ENCODE peak calls at places on chromosome 18, in ten cellular contexts. U is lower lobe of right lung; Y is adipocyte; L is neural progenitor cell; G is SK-N-SH; E is breast epithelium; J is uterus; N is PC-9; A is K562; X is naive thymus-derived CD4-positive, alpha-beta T cell. S is an unnamed sample.

GRCh38 chr18:61471832-61472406 is 138.7 kb downstream of the CDH20 start:
- DNase-seq in U (no peak), E (no peak), G (no peak), N (no peak), J (no peak), L (peak; percentile 75), X (no peak), Y (no peak), A (no peak), S (no peak)

GRCh38 chr18:23761941-23762340 is 72.7 kb downstream of the LAMA3 start:
- DNase-seq in N (no peak), X (no peak), G (no peak), U (no peak), J (no peak), L (no peak), A (no peak), Y (no peak), E (no peak), S (no peak)

GRCh38 chr18:44111337-44111736 is 569.4 kb upstream of the SETBP1 start:
- DNase-seq in E (no peak), U (no peak), Y (no peak), N (no peak), A (no peak), J (no peak), L (no peak), G (no peak), X (no peak), S (no peak)

GRCh38 chr18:32040936-32041335 is 22.3 kb downstream of the RNF125 start:
- DNase-seq in Y (no peak), X (peak; percentile 39), J (no peak), L (no peak), A (no peak), E (no peak), U (no peak), N (no peak), G (no peak), S (no peak)

GRCh38 chr18:6960656-6961055 is 156.9 kb downstream of the LAMA1 start:
- DNase-seq in X (no peak), A (no peak), Y (peak; percentile 51), G (no peak), N (no peak), U (no peak), J (no peak), E (no peak), L (no peak), S (no peak)

GRCh38 chr18:44500820-44501670 is 179.6 kb upstream of the SETBP1 start:
- DNase-seq in U (no peak), N (no peak), J (no peak), E (no peak), G (no peak), A (no peak), X (no peak), L (no peak), Y (no peak), S (no peak)

GRCh38 chr18:48841381-48842258 is 109.1 kb downstream of the SMAD7 start:
- DNase-seq in Y (peak; percentile 50), U (peak; percentile 88), J (no peak), N (peak; percentile 56), A (peak; percentile 54), L (no peak), E (no peak), G (peak; percentile 77), X (no peak), S (peak; percentile 58)

GRCh38 chr18:48405108-48405507 is 4.1 kb downstream of the ZBTB7C start:
- DNase-seq in A (no peak), E (no peak), N (peak; percentile 66), Y (peak; percentile 44), U (no peak), J (no peak), L (no peak), X (no peak), G (peak; percentile 33), S (no peak)

GRCh38 chr18:40531061-40531460 is 1424.0 kb upstream of the PIK3C3 start:
- DNase-seq in U (no peak), J (no peak), E (no peak), L (no peak), N (no peak), A (no peak), G (no peak), X (no peak), Y (peak; percentile 21), S (no peak)

GRCh38 chr18:3920832-3921231 is 470.9 kb downstream of the TGIF1 start:
- DNase-seq in N (no peak), E (no peak), G (no peak), U (no peak), X (no peak), J (no peak), Y (no peak), L (no peak), A (no peak), S (no peak)

GRCh38 chr18:13471971-13472628 is 253.5 kb downstream of the LDLRAD4 start:
- DNase-seq in L (peak; percentile 73), A (no peak), E (no peak), U (no peak), N (no peak), J (no peak), Y (no peak), X (no peak), G (no peak), S (no peak)

GRCh38 chr18:41982942-41983660 is 28.1 kb downstream of the PIK3C3 start:
- DNase-seq in L (no peak), U (no peak), X (no peak), G (no peak), J (no peak), Y (no peak), A (no peak), N (no peak), E (no peak), S (no peak)

DNA sequence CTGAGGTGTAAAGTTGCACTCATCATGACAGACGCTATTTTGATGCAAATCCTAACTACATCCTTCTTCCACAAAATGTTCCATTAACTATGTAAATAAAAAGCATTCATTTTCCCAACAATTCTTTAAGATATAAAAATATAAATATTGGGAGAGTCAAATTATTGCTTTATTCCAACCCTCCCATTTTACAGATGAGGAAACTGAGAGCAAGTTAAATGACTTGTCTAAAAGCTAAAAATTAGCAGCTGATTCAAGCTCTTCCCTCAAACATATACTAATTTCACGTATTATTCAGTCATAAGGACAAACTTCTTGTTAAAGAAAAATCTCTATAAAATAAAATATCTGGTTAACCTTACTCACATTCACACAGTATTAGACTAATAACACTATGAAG is 16.8 kb downstream of the KDSR start:
- DNase-seq in L (no peak), J (no peak), N (no peak), U (no peak), Y (no peak), G (no peak), A (no peak), E (no peak), X (no peak), S (no peak)
- H3K36me3 ChIP-seq in L (no peaks in the 10 kb centered on the region), J (no peaks in the 10 kb centered on the region), N (peaks cover 36% of the 10 kb centered on the region), U (peaks cover 99% of the 10 kb centered on the region), Y (peaks cover 88% of the 10 kb centered on the region), G (peaks cover 65% of the 10 kb centered on the region), A (peaks cover 50% of the 10 kb centered on the region), E (no peaks in the 10 kb centered on the region), X (peaks cover 6% of the 10 kb centered on the region), S (peaks cover 8% of the 10 kb centered on the region)

GRCh38 chr18:70110678-70111077 is 94.8 kb downstream of the RTTN start:
- DNase-seq in U (no peak), Y (no peak), A (no peak), J (no peak), L (no peak), X (no peak), G (no peak), N (no peak), E (no peak), S (no peak)

DNA sequence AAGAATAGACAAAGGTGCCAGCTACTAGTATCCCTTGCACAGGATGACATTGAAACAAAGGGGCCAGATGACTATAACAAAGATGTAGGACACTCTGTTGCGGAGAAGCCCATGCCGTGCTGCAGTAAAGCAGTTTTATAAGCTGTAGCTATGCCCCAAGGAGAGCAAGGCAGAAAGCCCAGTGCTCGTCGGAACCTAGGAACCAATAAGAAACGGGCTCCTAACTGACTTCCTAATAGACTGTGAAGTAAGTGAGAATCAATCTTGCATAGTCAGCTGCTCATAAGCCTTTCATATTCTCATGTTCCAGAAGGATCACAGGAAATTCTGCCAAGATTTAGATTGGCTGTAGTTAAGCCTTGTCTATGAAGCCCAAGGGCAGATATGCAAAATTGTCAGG is 98.5 kb downstream of the RTTN start:
- DNase-seq in J (no peak), G (no peak), E (no peak), N (no peak), X (no peak), L (no peak), Y (no peak), U (no peak), A (no peak), S (no peak)
- H3K36me3 ChIP-seq in J (no peaks in the 10 kb centered on the region), G (no peaks in the 10 kb centered on the region), E (no peaks in the 10 kb centered on the region), N (no peaks in the 10 kb centered on the region), X (peaks cover 5% of the 10 kb centered on the region), L (peaks cover 20% of the 10 kb centered on the region), Y (peaks cover 3% of the 10 kb centered on the region), U (peaks cover 43% of the 10 kb centered on the region), A (peaks cover 5% of the 10 kb centered on the region), S (peaks cover 77% of the 10 kb centered on the region)

GRCh38 chr18:45938488-45938935 is 28.6 kb downstream of the EPG5 start:
- DNase-seq in A (no peak), Y (no peak), G (no peak), N (no peak), U (no peak), E (no peak), X (no peak), L (no peak), J (no peak), S (no peak)
- H3K36me3 ChIP-seq in A (peaks cover 48% of the 10 kb centered on the region), Y (peaks cover 73% of the 10 kb centered on the region), G (peaks cover 53% of the 10 kb centered on the region), N (peaks cover 29% of the 10 kb centered on the region), U (peaks cover 90% of the 10 kb centered on the region), E (no peaks in the 10 kb centered on the region), X (peaks cover 12% of the 10 kb centered on the region), L (peaks cover 7% of the 10 kb centered on the region), J (no peaks in the 10 kb centered on the region), S (peaks cover 97% of the 10 kb centered on the region)

GRCh38 chr18:62974388-62974787 is 259.0 kb downstream of the PHLPP1 start:
- DNase-seq in L (no peak), Y (no peak), G (no peak), U (no peak), J (no peak), N (no peak), X (no peak), E (no peak), A (no peak), S (no peak)
- H3K36me3 ChIP-seq in L (no peaks in the 10 kb centered on the region), Y (no peaks in the 10 kb centered on the region), G (peaks cover 6% of the 10 kb centered on the region), U (peaks cover 35% of the 10 kb centered on the region), J (no peaks in the 10 kb centered on the region), N (peaks cover 3% of the 10 kb centered on the region), X (no peaks in the 10 kb centered on the region), E (no peaks in the 10 kb centered on the region), A (peaks cover 12% of the 10 kb centered on the region), S (no peaks in the 10 kb centered on the region)

GRCh38 chr18:68701353-68701752 is 13.6 kb downstream of the TMX3 start:
- DNase-seq in N (no peak), E (no peak), L (no peak), X (no peak), A (no peak), G (no peak), Y (no peak), J (no peak), U (no peak), S (no peak)
- H3K36me3 ChIP-seq in N (peaks cover 36% of the 10 kb centered on the region), E (peaks cover 7% of the 10 kb centered on the region), L (peaks cover 34% of the 10 kb centered on the region), X (peaks cover 16% of the 10 kb centered on the region), A (peaks cover 64% of the 10 kb centered on the region), G (peaks cover 79% of the 10 kb centered on the region), Y (peaks cover 51% of the 10 kb centered on the region), J (peaks cover 2% of the 10 kb centered on the region), U (peaks cover 58% of the 10 kb centered on the region), S (no peaks in the 10 kb centered on the region)